ENCODE peak calls at places on chromosomes 3 and 15, in ten cellular contexts. J is lower lobe of right lung; X is stimulated activated CD4-positive, alpha-beta T cell treated with anti-CD3 and anti-CD28 coated beads, Interleukin-12 subunit alpha, Interleukin-12 subunit beta, amount 100 ng/mL, for 4 hours; G is caudate nucleus; H is T-helper 9 cell; E is HTR-8/SVneo; M is MG63; Y is KG1; Z is COR-L47; K is dermis microvascular lymphatic vessel endothelial cell. B is an unnamed sample.

GRCh38 chr15:96535148-96535547 is 204.6 kb downstream of the NR2F2 start:
- DNase-seq in J (no peak), X (no peak), G (no peak), H (no peak), E (no peak), M (no peak), Y (no peak), Z (no peak), K (no peak), B (no peak)

GRCh38 chr15:95304116-95304873 is 1026.2 kb upstream of the NR2F2 start:
- DNase-seq in J (no peak), X (no peak), G (no peak), H (no peak), E (no peak), M (no peak), Y (no peak), Z (no peak), K (peak; percentile 99), B (peak; percentile 58)

GRCh38 chr15:35648941-35649340 is 103.0 kb upstream of the DPH6 start:
- DNase-seq in J (no peak), X (no peak), G (no peak), H (no peak), E (no peak), M (no peak), Y (no peak), Z (no peak), K (no peak), B (no peak)

GRCh38 chr15:59562787-59563186 is 48.8 kb upstream of the GCNT3 start:
- DNase-seq in J (no peak), X (no peak), G (no peak), H (no peak), E (no peak), M (no peak), Y (no peak), Z (no peak), K (no peak), B (no peak)

GRCh38 chr3:81632659-81633058 is 128.8 kb downstream of the GBE1 start:
- DNase-seq in J (no peak), X (no peak), G (no peak), H (no peak), E (no peak), M (no peak), Y (no peak), Z (no peak), K (no peak), B (no peak)

GRCh38 chr3:41236198-41236597 is 36.9 kb downstream of the CTNNB1 start:
- DNase-seq in J (no peak), X (no peak), G (no peak), H (no peak), E (no peak), M (no peak), Y (no peak), Z (peak; percentile 6), K (no peak), B (no peak)

GRCh38 chr3:30655187-30655812 is 48.9 kb downstream of the TGFBR2 start:
- DNase-seq in J (no peak), X (no peak), G (no peak), H (no peak), E (no peak), M (no peak), Y (no peak), Z (no peak), K (peak; percentile 70), B (peak; percentile 65)

GRCh38 chr3:77816470-77816869 is 776.6 kb downstream of the ROBO2 start:
- DNase-seq in J (no peak), X (no peak), G (no peak), H (no peak), E (no peak), M (no peak), Y (no peak), Z (no peak), K (no peak), B (peak; percentile 20)

GRCh38 chr3:183233986-183234385 is 19.1 kb upstream of the B3GNT5 start:
- DNase-seq in J (no peak), X (no peak), G (no peak), H (no peak), E (no peak), M (no peak), Y (peak; percentile 13), Z (no peak), K (no peak), B (no peak)

GRCh38 chr15:90609254-90610185 is 79.8 kb downstream of the CRTC3 start:
- DNase-seq in J (no peak), X (no peak), G (no peak), H (no peak), E (no peak), M (no peak), Y (no peak), Z (no peak), K (no peak), B (no peak)

GRCh38 chr3:61239871-61240270 is 11.4 kb downstream of the FHIT start:
- DNase-seq in J (no peak), X (no peak), G (no peak), H (no peak), E (no peak), M (peak; percentile 9), Y (no peak), Z (no peak), K (no peak), B (no peak)

GRCh38 chr15:49255966-49256759 is 86.1 kb downstream of the GALK2 start:
- DNase-seq in J (no peak), X (no peak), G (no peak), H (no peak), E (no peak), M (no peak), Y (no peak), Z (peak; percentile 49), K (no peak), B (no peak)